ENCODE peak calls at places on chromosomes 6 and 20, in seven cellular contexts. B is CD8-positive, alpha-beta memory T cell; F is C1 segment of cervical spinal cord; O is nucleus accumbens; E is PC-9; C is ACHN; J is nephron progenitor cell. H is an unnamed sample.

GRCh38 chr20:21709535-21709904 is 4.1 kb downstream of the PAX1 start:
- DNase-seq in B (no peak), F (no peak), J (no peak), C (no peak), E (no peak), O (no peak), H (no peak)

GRCh38 chr20:6635034-6635736 is 132.3 kb upstream of the BMP2 start:
- DNase-seq in J (no peak), F (no peak), O (no peak), C (no peak), E (no peak), B (no peak), H (no peak)

GRCh38 chr6:139371421-139372253 is 2.8 kb downstream of the CITED2 start:
- DNase-seq in O (no peak), E (no peak), J (no peak), F (no peak), C (no peak), B (no peak), H (no peak)

GRCh38 chr6:37433657-37434271 is 743 bp downstream of the CMTR1 start:
- DNase-seq in E (no peak), B (peak; percentile 14), F (no peak), J (no peak), C (peak; percentile 6), O (peak; percentile 40), H (no peak)

GRCh38 chr6:22147983-22148797 is 148.6 kb downstream of the PRL start:
- DNase-seq in E (peak; percentile 14), F (peak; percentile 36), O (peak; percentile 59), C (no peak), B (no peak), J (peak; percentile 15), H (no peak)

GRCh38 chr20:53718142-53718481 is 124.5 kb upstream of the ZNF217 start:
- DNase-seq in E (no peak), F (no peak), O (no peak), B (no peak), C (no peak), J (no peak), H (no peak)

GRCh38 chr20:46367967-46368901 is 38.2 kb downstream of the ELMO2 start:
- DNase-seq in F (no peak), B (no peak), J (no peak), O (no peak), E (peak; percentile 84), C (no peak), H (no peak)

GRCh38 chr6:24663198-24663597 is 3.5 kb downstream of the TDP2 start:
- DNase-seq in F (no peak), O (no peak), J (no peak), E (no peak), B (no peak), C (no peak), H (no peak)

GRCh38 chr20:47792021-47792618 is 6.8 kb upstream of the SULF2 start:
- DNase-seq in E (peak; percentile 77), B (no peak), C (peak; percentile 62), O (no peak), J (no peak), F (peak; percentile 16), H (no peak)

GRCh38 chr20:58852559-58853271 is at the start of gene GNAS:
- DNase-seq in F (no peak), E (peak; percentile 60), J (peak; percentile 75), O (no peak), B (peak; percentile 30), C (no peak), H (peak; percentile 12)

GRCh38 chr6:31462026-31462963 is 35.6 kb upstream of the MICB start:
- DNase-seq in E (no peak), J (no peak), C (no peak), B (no peak), O (no peak), F (no peak), H (no peak)

GRCh38 chr20:57659131-57659788 is 39.0 kb upstream of the ZBP1 start:
- DNase-seq in E (no peak), C (no peak), O (no peak), B (no peak), F (no peak), J (no peak), H (no peak)

GRCh38 chr6:163860194-163861081 is 445.9 kb downstream of the QKI start:
- DNase-seq in F (no peak), J (peak; percentile 18), O (no peak), E (no peak), C (no peak), B (no peak), H (no peak)

GRCh38 chr6:98539669-98540207 is 294.6 kb upstream of the POU3F2 start:
- DNase-seq in J (no peak), E (no peak), O (no peak), F (no peak), B (no peak), C (no peak), H (no peak)

GRCh38 chr20:41635158-41635557 is 17.0 kb upstream of the CHD6 start:
- DNase-seq in J (no peak), F (no peak), C (no peak), E (no peak), B (no peak), O (no peak), H (no peak)

GRCh38 chr6:4192173-4192572 is 56.8 kb upstream of the ECI2 start:
- DNase-seq in O (no peak), J (no peak), E (no peak), C (no peak), B (no peak), F (no peak), H (no peak)

GRCh38 chr6:21596379-21597242 is 3.1 kb downstream of the SOX4 start:
- DNase-seq in J (peak; percentile 76), C (peak; percentile 74), F (peak; percentile 45), O (peak; percentile 27), B (no peak), E (peak; percentile 57), H (peak; percentile 19)

GRCh38 chr20:46057856-46058655 is 29.0 kb downstream of the SLC12A5 start:
- DNase-seq in B (no peak), C (no peak), E (no peak), F (no peak), J (peak; percentile 44), O (no peak), H (peak; percentile 49)

GRCh38 chr6:157842213-157842612 is 19.2 kb downstream of the SNX9 start:
- DNase-seq in B (no peak), J (no peak), F (no peak), E (no peak), C (no peak), O (no peak), H (no peak)

GRCh38 chr20:719068-719467 is 43.5 kb upstream of the SCRT2 start:
- DNase-seq in B (no peak), F (no peak), C (no peak), O (no peak), J (no peak), E (no peak), H (no peak)

H was measured in anterior cingulate cortex.